ENCODE peak calls at places on chromosome X, in five cellular contexts. One of them, this sample, is unnamed.

GRCh38 chrX:150049647-150050046 is 111.4 kb upstream of the EOLA2 start:
- DNase-seq in dorsolateral prefrontal cortex: no peak
- DNase-seq in mammary epithelial cell: no peak
- DNase-seq in IMR-90: peak
- DNase-seq in psoas muscle: no peak
- DNase-seq in this sample: no peak

GRCh38 chrX:24696241-24696640 is 2.5 kb downstream of the POLA1 start:
- DNase-seq in psoas muscle: no peak
- DNase-seq in dorsolateral prefrontal cortex: no peak
- DNase-seq in mammary epithelial cell: no peak
- DNase-seq in IMR-90: no peak
- DNase-seq in this sample: no peak

GRCh38 chrX:108199691-108200090 is 108.1 kb downstream of the ATG4A start:
- DNase-seq in dorsolateral prefrontal cortex: no peak
- DNase-seq in mammary epithelial cell: peak
- DNase-seq in IMR-90: peak
- DNase-seq in psoas muscle: no peak
- DNase-seq in this sample: no peak

GRCh38 chrX:46268429-46268828 is 276.8 kb downstream of the ZNF674 start:
- DNase-seq in mammary epithelial cell: peak
- DNase-seq in dorsolateral prefrontal cortex: no peak
- DNase-seq in psoas muscle: no peak
- DNase-seq in IMR-90: no peak
- DNase-seq in this sample: no peak

GRCh38 chrX:2627272-2627867 is 63.7 kb upstream of the CD99 start:
- DNase-seq in mammary epithelial cell: peak
- DNase-seq in dorsolateral prefrontal cortex: no peak
- DNase-seq in psoas muscle: no peak
- DNase-seq in IMR-90: peak
- DNase-seq in this sample: no peak

GRCh38 chrX:107135076-107135964 is 16.7 kb upstream of the RBM41 start:
- DNase-seq in dorsolateral prefrontal cortex: no peak
- DNase-seq in mammary epithelial cell: peak
- DNase-seq in IMR-90: peak
- DNase-seq in psoas muscle: no peak
- DNase-seq in this sample: no peak

GRCh38 chrX:46574337-46574940 is 874 bp downstream of the CHST7 start:
- DNase-seq in psoas muscle: peak
- DNase-seq in IMR-90: no peak
- DNase-seq in mammary epithelial cell: peak
- DNase-seq in dorsolateral prefrontal cortex: no peak
- DNase-seq in this sample: no peak

GRCh38 chrX:114038358-114038757 is 545.5 kb upstream of the HTR2C start:
- DNase-seq in dorsolateral prefrontal cortex: no peak
- DNase-seq in mammary epithelial cell: no peak
- DNase-seq in psoas muscle: no peak
- DNase-seq in IMR-90: no peak
- DNase-seq in this sample: no peak

GRCh38 chrX:110733166-110733565 is 62.5 kb downstream of the CHRDL1 start:
- DNase-seq in dorsolateral prefrontal cortex: no peak
- DNase-seq in psoas muscle: no peak
- DNase-seq in IMR-90: peak
- DNase-seq in mammary epithelial cell: peak
- DNase-seq in this sample: no peak

GRCh38 chrX:7514871-7515599 is 327.9 kb upstream of the VCX start:
- DNase-seq in IMR-90: no peak
- DNase-seq in dorsolateral prefrontal cortex: no peak
- DNase-seq in psoas muscle: peak
- DNase-seq in mammary epithelial cell: peak
- DNase-seq in this sample: no peak

GRCh38 chrX:68286980-68287379 is 146.3 kb downstream of the OPHN1 start:
- DNase-seq in IMR-90: no peak
- DNase-seq in dorsolateral prefrontal cortex: no peak
- DNase-seq in psoas muscle: no peak
- DNase-seq in mammary epithelial cell: no peak
- DNase-seq in this sample: no peak

GRCh38 chrX:8139713-8140112 is 31.4 kb downstream of the VCX2 start:
- DNase-seq in IMR-90: no peak
- DNase-seq in mammary epithelial cell: peak
- DNase-seq in dorsolateral prefrontal cortex: no peak
- DNase-seq in psoas muscle: no peak
- DNase-seq in this sample: peak

DNA sequence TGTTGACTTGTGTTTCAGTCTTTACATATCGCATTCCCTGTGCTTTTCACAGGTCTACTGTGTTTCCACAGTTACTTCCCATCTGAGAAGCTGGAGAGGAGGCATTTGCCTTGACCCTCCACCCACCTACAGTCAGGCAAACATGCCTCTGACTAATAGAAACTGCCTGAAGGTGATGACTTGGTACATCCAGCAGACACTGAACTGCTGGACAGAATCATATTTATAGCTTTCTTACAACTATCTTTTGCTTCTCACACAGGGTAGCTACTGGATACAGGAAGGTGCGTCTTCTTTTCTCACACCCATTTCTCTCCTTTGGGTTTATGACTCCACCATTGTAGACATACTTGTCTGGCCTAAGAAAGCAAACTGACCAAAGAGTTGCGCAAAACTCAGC is 58.0 kb downstream of the VGLL1 start:
- DNase-seq in dorsolateral prefrontal cortex: no peak
- DNase-seq in IMR-90: peak
- DNase-seq in psoas muscle: no peak
- DNase-seq in mammary epithelial cell: peak
- DNase-seq in this sample: no peak
- TF ChIP-seq CTCF in dorsolateral prefrontal cortex: no peak
- TF ChIP-seq CTCF in IMR-90: no peak
- TF ChIP-seq CTCF in psoas muscle: no peak
- TF ChIP-seq CTCF in mammary epithelial cell: no peak
- TF ChIP-seq CTCF in this sample: no peak

GRCh38 chrX:140503714-140504351 is 1.0 kb downstream of the SOX3 start:
- DNase-seq in mammary epithelial cell: no peak
- DNase-seq in psoas muscle: peak
- DNase-seq in dorsolateral prefrontal cortex: no peak
- DNase-seq in IMR-90: peak
- DNase-seq in this sample: no peak
- H3K4me3 ChIP-seq in mammary epithelial cell: no peak
- H3K4me3 ChIP-seq in psoas muscle: peak
- H3K4me3 ChIP-seq in dorsolateral prefrontal cortex: peak
- H3K4me3 ChIP-seq in IMR-90: peak
- H3K4me3 ChIP-seq in this sample: no peak

GRCh38 chrX:40092808-40093435 is 4.8 kb downstream of the BCOR start:
- DNase-seq in dorsolateral prefrontal cortex: no peak
- DNase-seq in IMR-90: no peak
- DNase-seq in psoas muscle: no peak
- DNase-seq in mammary epithelial cell: no peak
- DNase-seq in this sample: no peak
- H3K27ac ChIP-seq in dorsolateral prefrontal cortex: no peak
- H3K27ac ChIP-seq in IMR-90: no peak
- H3K27ac ChIP-seq in psoas muscle: no peak
- H3K27ac ChIP-seq in mammary epithelial cell: no peak
- H3K27ac ChIP-seq in this sample: no peak

DNA sequence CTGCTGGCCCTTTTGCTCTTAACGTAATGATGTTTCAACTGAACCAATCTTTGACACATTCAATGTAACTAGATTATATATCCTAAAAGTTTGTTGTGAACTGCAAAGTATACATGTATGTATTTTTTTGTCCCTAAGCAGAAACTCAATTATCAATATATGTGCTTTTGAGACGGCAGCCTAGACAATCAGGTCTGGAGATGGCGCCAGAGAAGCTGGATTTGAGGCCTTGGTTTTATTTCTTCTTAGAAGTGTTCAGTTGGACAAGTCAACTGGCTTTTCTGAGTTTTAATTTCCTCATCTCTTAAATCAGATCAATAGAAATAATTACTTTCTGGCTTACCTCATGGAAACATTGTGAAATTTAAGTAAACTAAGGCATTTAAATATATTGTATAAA is 62.5 kb downstream of the DCAF8L1 start:
- DNase-seq in IMR-90: peak
- DNase-seq in psoas muscle: no peak
- DNase-seq in dorsolateral prefrontal cortex: no peak
- DNase-seq in mammary epithelial cell: peak
- DNase-seq in this sample: no peak
- TF ChIP-seq CTCF in IMR-90: peak
- TF ChIP-seq CTCF in psoas muscle: no peak
- TF ChIP-seq CTCF in dorsolateral prefrontal cortex: no peak
- TF ChIP-seq CTCF in mammary epithelial cell: peak
- TF ChIP-seq CTCF in this sample: no peak

GRCh38 chrX:151975736-151976275 is 1.3 kb upstream of the GABRE start:
- DNase-seq in IMR-90: no peak
- DNase-seq in psoas muscle: no peak
- DNase-seq in mammary epithelial cell: no peak
- DNase-seq in dorsolateral prefrontal cortex: no peak
- DNase-seq in this sample: no peak

GRCh38 chrX:151975228-151975593 is 735 bp upstream of the GABRE start:
- DNase-seq in psoas muscle: no peak
- DNase-seq in mammary epithelial cell: no peak
- DNase-seq in dorsolateral prefrontal cortex: no peak
- DNase-seq in IMR-90: no peak
- DNase-seq in this sample: no peak

GRCh38 chrX:151974336-151975227 is at the start of gene GABRE:
- DNase-seq in dorsolateral prefrontal cortex: no peak
- DNase-seq in IMR-90: no peak
- DNase-seq in psoas muscle: peak
- DNase-seq in mammary epithelial cell: no peak
- DNase-seq in this sample: peak

GRCh38 chrX:151973262-151973661 is 1.2 kb downstream of the GABRE start:
- DNase-seq in dorsolateral prefrontal cortex: no peak
- DNase-seq in IMR-90: no peak
- DNase-seq in psoas muscle: no peak
- DNase-seq in mammary epithelial cell: no peak
- DNase-seq in this sample: no peak

GRCh38 chrX:151973851-151974335 is 583 bp downstream of the GABRE start:
- DNase-seq in dorsolateral prefrontal cortex: no peak
- DNase-seq in IMR-90: no peak
- DNase-seq in mammary epithelial cell: peak
- DNase-seq in psoas muscle: peak
- DNase-seq in this sample: peak
- H3K4me3 ChIP-seq in dorsolateral prefrontal cortex: peak
- H3K4me3 ChIP-seq in IMR-90: peak
- H3K4me3 ChIP-seq in mammary epithelial cell: peak
- H3K4me3 ChIP-seq in psoas muscle: peak
- H3K4me3 ChIP-seq in this sample: peak

DNA sequence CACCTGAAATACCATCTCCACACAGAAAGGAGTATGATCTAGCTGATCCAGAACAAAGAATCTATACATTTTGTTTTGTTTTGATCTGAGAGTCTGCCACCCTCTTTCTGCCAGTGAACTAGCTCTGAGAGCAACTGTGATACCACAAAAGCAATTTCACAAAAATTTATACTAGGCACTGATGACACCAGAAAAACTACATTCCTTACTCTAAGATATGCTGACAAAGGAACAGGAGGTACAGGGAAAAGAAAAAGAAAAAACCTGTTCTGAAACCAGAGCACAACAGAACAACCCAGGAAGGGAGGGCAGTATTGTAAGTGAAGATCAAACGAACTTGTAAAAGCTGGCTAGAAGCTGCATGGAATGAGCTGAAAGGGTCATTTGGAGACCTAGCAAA is 32.0 kb downstream of the AMOT start:
- DNase-seq in psoas muscle: no peak
- DNase-seq in dorsolateral prefrontal cortex: no peak
- DNase-seq in mammary epithelial cell: no peak
- DNase-seq in IMR-90: no peak
- DNase-seq in this sample: no peak
- H3K27ac ChIP-seq in psoas muscle: no peak
- H3K27ac ChIP-seq in dorsolateral prefrontal cortex: peak
- H3K27ac ChIP-seq in mammary epithelial cell: no peak
- H3K27ac ChIP-seq in IMR-90: no peak
- H3K27ac ChIP-seq in this sample: no peak

DNA sequence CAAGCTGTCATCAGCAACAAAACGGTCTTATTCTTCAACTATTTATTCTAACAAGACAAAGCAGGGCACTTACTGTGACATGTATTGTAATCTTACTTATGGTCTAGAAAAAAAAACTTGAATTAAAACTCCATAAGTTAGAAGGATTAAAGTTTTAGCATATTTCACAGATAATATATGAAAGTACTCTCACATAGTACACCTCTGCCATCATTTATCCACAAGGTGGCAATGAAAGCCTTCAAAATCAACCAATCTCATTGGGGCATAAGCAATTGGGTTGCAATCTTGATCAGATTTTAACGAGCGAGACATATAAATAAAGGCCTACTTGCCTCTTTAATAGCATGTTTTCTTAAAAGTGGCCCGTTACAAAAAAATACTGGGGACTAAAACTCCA is 1382.9 kb downstream of the FAM133A start:
- DNase-seq in dorsolateral prefrontal cortex: no peak
- DNase-seq in psoas muscle: no peak
- DNase-seq in mammary epithelial cell: peak
- DNase-seq in IMR-90: peak
- DNase-seq in this sample: no peak
- TF ChIP-seq CTCF in dorsolateral prefrontal cortex: no peak
- TF ChIP-seq CTCF in psoas muscle: no peak
- TF ChIP-seq CTCF in mammary epithelial cell: peak
- TF ChIP-seq CTCF in IMR-90: peak
- TF ChIP-seq CTCF in this sample: no peak

This sample was measured in lung.